ENCODE peak calls at places on chromosomes 7 and 10, in five cellular contexts. M, L, H, E and K are unnamed samples.

GRCh38 chr10:19815478-19816419 is 483 bp upstream of the PLXDC2 start:
- DNase-seq in M (no peak), L (peak), H (peak), E (peak), K (peak)

GRCh38 chr10:76968483-76968882 is 669.1 kb downstream of the KCNMA1 start:
- DNase-seq in M (no peak), L (no peak), H (no peak), E (no peak), K (no peak)

GRCh38 chr10:290026-290725 is 154.9 kb downstream of the ZMYND11 start:
- DNase-seq in M (no peak), L (no peak), H (peak), E (no peak), K (no peak)

GRCh38 chr10:31947144-31947926 is 18.7 kb upstream of the ARHGAP12 start:
- DNase-seq in M (no peak), L (no peak), H (no peak), E (peak), K (no peak)

GRCh38 chr10:34520084-34520483 is 295.0 kb downstream of the PARD3 start:
- DNase-seq in M (no peak), L (no peak), H (no peak), E (no peak), K (no peak)

GRCh38 chr10:110074986-110075664 is 67.3 kb downstream of the ADD3 start:
- DNase-seq in M (no peak), L (no peak), H (no peak), E (no peak), K (no peak)

GRCh38 chr10:114665406-114665805 is 7.3 kb upstream of the ABLIM1 start:
- DNase-seq in M (no peak), L (no peak), H (no peak), E (no peak), K (no peak)

GRCh38 chr10:75150656-75151055 is 39.2 kb downstream of the SAMD8 start:
- DNase-seq in M (no peak), L (no peak), H (no peak), E (no peak), K (no peak)

GRCh38 chr10:68074404-68074774 is 694 bp downstream of the HERC4 start:
- DNase-seq in M (no peak), L (no peak), H (no peak), E (peak), K (no peak)

GRCh38 chr7:40746841-40747556 is 612.2 kb downstream of the SUGCT start:
- DNase-seq in M (no peak), L (no peak), H (no peak), E (no peak), K (no peak)

GRCh38 chr7:151428393-151429231 is 11.3 kb downstream of the CRYGN start:
- DNase-seq in M (no peak), L (peak), H (no peak), E (no peak), K (peak)

GRCh38 chr10:113958631-113959382 is 84.9 kb upstream of the ADRB1 start:
- DNase-seq in M (no peak), L (no peak), H (peak), E (peak), K (peak)

GRCh38 chr7:117231047-117231359 is 91.9 kb downstream of the WNT2 start:
- DNase-seq in M (no peak), L (no peak), H (no peak), E (no peak), K (no peak)

GRCh38 chr10:124052561-124052960 is 40.8 kb downstream of the CHST15 start:
- DNase-seq in M (no peak), L (peak), H (no peak), E (no peak), K (no peak)